ENCODE peak calls at places on chromosomes 16 and 17, in four cellular contexts. One of them, this sample, is unnamed.

GRCh38 chr16:27902551-27902950 is 161.0 kb downstream of the GSG1L start:
- DNase-seq in uterus: no peak
- DNase-seq in heart left ventricle: no peak
- DNase-seq in lung: no peak
- DNase-seq in this sample: no peak

GRCh38 chr16:28090646-28091377 is 27.3 kb upstream of the GSG1L start:
- DNase-seq in lung: no peak
- DNase-seq in uterus: no peak
- DNase-seq in heart left ventricle: peak; percentile 19
- DNase-seq in this sample: no peak

GRCh38 chr16:31200821-31201510 is 1.6 kb downstream of the PYCARD start:
- DNase-seq in lung: no peak
- DNase-seq in uterus: no peak
- DNase-seq in heart left ventricle: no peak
- DNase-seq in this sample: no peak

GRCh38 chr17:42323268-42323773 is 35.0 kb downstream of the STAT5A start:
- DNase-seq in lung: no peak
- DNase-seq in uterus: no peak
- DNase-seq in heart left ventricle: no peak
- DNase-seq in this sample: no peak

GRCh38 chr16:89358030-89359005 is 132.0 kb downstream of the ANKRD11 start:
- DNase-seq in lung: no peak
- DNase-seq in heart left ventricle: no peak
- DNase-seq in uterus: no peak
- DNase-seq in this sample: no peak

GRCh38 chr17:30586818-30587595 is 109.8 kb downstream of the GOSR1 start:
- DNase-seq in lung: no peak
- DNase-seq in heart left ventricle: no peak
- DNase-seq in uterus: no peak
- DNase-seq in this sample: no peak

GRCh38 chr16:11677959-11678881 is 10.0 kb downstream of the SNN start:
- DNase-seq in heart left ventricle: peak; percentile 48
- DNase-seq in lung: no peak
- DNase-seq in uterus: no peak
- DNase-seq in this sample: no peak

GRCh38 chr16:70751593-70751992 is 49.4 kb downstream of the VAC14 start:
- DNase-seq in heart left ventricle: peak; percentile 52
- DNase-seq in lung: no peak
- DNase-seq in uterus: no peak
- DNase-seq in this sample: no peak

GRCh38 chr17:42518046-42518754 is 17.8 kb upstream of the NAGLU start:
- DNase-seq in uterus: peak; percentile 91
- DNase-seq in heart left ventricle: peak; percentile 80
- DNase-seq in lung: peak; percentile 80
- DNase-seq in this sample: no peak

GRCh38 chr16:3755249-3755648 is 37.9 kb upstream of the TRAP1 start:
- DNase-seq in heart left ventricle: no peak
- DNase-seq in uterus: no peak
- DNase-seq in lung: no peak
- DNase-seq in this sample: no peak

GRCh38 chr17:44738214-44738906 is 20.4 kb upstream of the ADAM11 start:
- DNase-seq in lung: no peak
- DNase-seq in uterus: no peak
- DNase-seq in heart left ventricle: no peak
- DNase-seq in this sample: no peak

GRCh38 chr16:88647178-88648070 is 3.4 kb downstream of the CYBA start:
- DNase-seq in lung: no peak
- DNase-seq in uterus: no peak
- DNase-seq in heart left ventricle: no peak
- DNase-seq in this sample: no peak

GRCh38 chr16:81526935-81527334 is 82.3 kb downstream of the CMIP start:
- DNase-seq in lung: peak; percentile 55
- DNase-seq in uterus: no peak
- DNase-seq in heart left ventricle: no peak
- DNase-seq in this sample: no peak

GRCh38 chr17:50863221-50863843 is 2.8 kb downstream of the TOB1 start:
- DNase-seq in heart left ventricle: no peak
- DNase-seq in uterus: no peak
- DNase-seq in lung: peak; percentile 57
- DNase-seq in this sample: peak; percentile 51

GRCh38 chr17:43858201-43858600 is 11.2 kb downstream of the CD300LG start:
- DNase-seq in lung: no peak
- DNase-seq in heart left ventricle: no peak
- DNase-seq in uterus: no peak
- DNase-seq in this sample: no peak

GRCh38 chr17:10091051-10091450 is 107.4 kb downstream of the GAS7 start:
- DNase-seq in lung: no peak
- DNase-seq in uterus: no peak
- DNase-seq in heart left ventricle: no peak
- DNase-seq in this sample: no peak

GRCh38 chr17:16908282-16908681 is 63.6 kb downstream of the TNFRSF13B start:
- DNase-seq in heart left ventricle: no peak
- DNase-seq in lung: no peak
- DNase-seq in uterus: no peak
- DNase-seq in this sample: no peak

GRCh38 chr17:41802961-41803682 is 8.6 kb downstream of the P3H4 start:
- DNase-seq in heart left ventricle: no peak
- DNase-seq in lung: no peak
- DNase-seq in uterus: no peak
- DNase-seq in this sample: no peak

GRCh38 chr16:4253394-4254150 is 11.7 kb upstream of the SRL start:
- DNase-seq in lung: peak; percentile 100
- DNase-seq in uterus: peak; percentile 100
- DNase-seq in heart left ventricle: peak; percentile 100
- DNase-seq in this sample: peak; percentile 99

GRCh38 chr16:30858111-30858495 is 35.8 kb downstream of the BCL7C start:
- DNase-seq in heart left ventricle: no peak
- DNase-seq in uterus: no peak
- DNase-seq in lung: no peak
- DNase-seq in this sample: no peak

GRCh38 chr16:84647830-84648594 is at the start of gene KLHL36:
- DNase-seq in heart left ventricle: peak; percentile 85
- DNase-seq in uterus: peak; percentile 73
- DNase-seq in lung: peak; percentile 46
- DNase-seq in this sample: no peak

GRCh38 chr17:45990836-45991235 is 8.2 kb upstream of the STH start:
- DNase-seq in lung: no peak
- DNase-seq in heart left ventricle: no peak
- DNase-seq in uterus: no peak
- DNase-seq in this sample: no peak

GRCh38 chr17:44707755-44708400 is 587 bp upstream of the DBF4B start:
- DNase-seq in lung: no peak
- DNase-seq in uterus: no peak
- DNase-seq in heart left ventricle: no peak
- DNase-seq in this sample: no peak

GRCh38 chr17:21104608-21105007 is 22.2 kb upstream of the DHRS7B start:
- DNase-seq in lung: no peak
- DNase-seq in uterus: no peak
- DNase-seq in heart left ventricle: no peak
- DNase-seq in this sample: no peak

GRCh38 chr17:29246638-29247037 is at the start of gene CRYBA1:
- DNase-seq in uterus: no peak
- DNase-seq in lung: no peak
- DNase-seq in heart left ventricle: no peak
- DNase-seq in this sample: no peak

GRCh38 chr17:53721101-53721500 is 101.6 kb upstream of the KIF2B start:
- DNase-seq in lung: no peak
- DNase-seq in heart left ventricle: no peak
- DNase-seq in uterus: no peak
- DNase-seq in this sample: no peak

GRCh38 chr16:72189865-72190371 is 18.0 kb upstream of the PMFBP1 start:
- DNase-seq in heart left ventricle: no peak
- DNase-seq in lung: no peak
- DNase-seq in uterus: no peak
- DNase-seq in this sample: no peak

GRCh38 chr17:2749058-2749783 is at the start of gene CCDC92B:
- DNase-seq in lung: no peak
- DNase-seq in heart left ventricle: peak; percentile 44
- DNase-seq in uterus: no peak
- DNase-seq in this sample: peak; percentile 47

GRCh38 chr17:76816590-76817135 is 51.5 kb upstream of the MGAT5B start:
- DNase-seq in lung: no peak
- DNase-seq in uterus: no peak
- DNase-seq in heart left ventricle: no peak
- DNase-seq in this sample: peak; percentile 67

GRCh38 chr16:89373355-89374110 is 116.8 kb downstream of the ANKRD11 start:
- DNase-seq in lung: no peak
- DNase-seq in heart left ventricle: no peak
- DNase-seq in uterus: no peak
- DNase-seq in this sample: peak; percentile 84

GRCh38 chr17:31900877-31901276 is 631 bp downstream of the UTP6 start:
- DNase-seq in heart left ventricle: no peak
- DNase-seq in lung: no peak
- DNase-seq in uterus: no peak
- DNase-seq in this sample: no peak

GRCh38 chr17:59366773-59367656 is 35.6 kb downstream of the YPEL2 start:
- DNase-seq in heart left ventricle: no peak
- DNase-seq in lung: peak; percentile 52
- DNase-seq in uterus: peak; percentile 26
- DNase-seq in this sample: no peak

DNA sequence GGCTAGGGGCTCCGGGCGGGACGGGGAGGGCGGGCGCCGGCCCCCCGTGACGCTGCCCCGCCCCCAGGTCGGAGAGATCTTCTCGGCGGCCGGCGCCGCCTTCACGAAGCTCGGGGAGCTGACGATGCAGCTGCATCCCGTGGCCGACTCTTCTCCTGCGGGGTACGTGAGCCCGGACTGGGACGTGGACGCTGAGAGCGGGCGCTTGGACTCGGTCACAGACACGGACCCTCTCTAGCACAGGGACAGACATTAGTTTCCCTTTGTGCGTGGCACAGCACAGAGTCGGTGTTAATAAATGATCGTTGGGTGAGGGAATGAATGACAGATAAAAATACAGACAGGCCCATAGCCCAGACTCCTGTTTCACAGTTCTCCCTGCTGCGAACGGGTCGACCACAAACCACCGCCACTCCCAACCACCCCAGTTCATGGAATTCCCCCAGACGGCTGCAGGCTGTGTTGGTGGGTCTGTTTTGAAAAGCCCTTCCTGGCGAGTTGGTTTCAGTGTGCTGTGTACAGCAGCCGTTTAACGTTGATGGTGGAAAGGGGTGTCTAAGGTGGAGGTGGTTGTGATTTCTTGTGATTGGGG is 2.7 kb downstream of the RNASEK start:
- DNase-seq in heart left ventricle: no peak
- DNase-seq in lung: no peak
- DNase-seq in uterus: no peak
- DNase-seq in this sample: no peak
- TF ChIP-seq CTCF in heart left ventricle: no peak
- TF ChIP-seq CTCF in lung: no peak
- TF ChIP-seq CTCF in uterus: no peak
- TF ChIP-seq CTCF in this sample: no peak

DNA sequence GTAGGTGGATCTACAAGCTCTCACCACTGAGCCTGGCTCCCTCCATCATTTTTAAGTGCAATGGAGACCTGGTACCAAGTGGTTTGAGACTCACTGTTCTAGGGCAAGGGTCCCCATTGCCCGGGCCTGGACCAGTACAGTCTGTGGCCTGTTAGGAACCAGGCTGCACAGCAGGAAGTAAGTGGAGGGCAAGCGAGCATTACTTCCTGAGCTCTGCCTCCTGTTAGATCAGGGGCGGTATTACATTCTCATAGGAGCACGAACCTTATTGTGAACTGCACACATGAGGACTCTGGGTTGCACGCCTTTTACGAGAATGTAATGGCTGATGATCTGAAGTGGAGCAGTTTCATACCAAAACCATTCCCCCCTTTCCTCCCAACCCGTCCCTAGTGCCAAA is 6.8 kb upstream of the ZNF594 start:
- DNase-seq in uterus: no peak
- DNase-seq in lung: no peak
- DNase-seq in heart left ventricle: no peak
- DNase-seq in this sample: no peak
- H3K4me3 ChIP-seq in uterus: no peak overlapping the region
- H3K4me3 ChIP-seq in lung: no peak overlapping the region
- H3K4me3 ChIP-seq in heart left ventricle: no peak overlapping the region
- H3K4me3 ChIP-seq in this sample: no peak overlapping the region

DNA sequence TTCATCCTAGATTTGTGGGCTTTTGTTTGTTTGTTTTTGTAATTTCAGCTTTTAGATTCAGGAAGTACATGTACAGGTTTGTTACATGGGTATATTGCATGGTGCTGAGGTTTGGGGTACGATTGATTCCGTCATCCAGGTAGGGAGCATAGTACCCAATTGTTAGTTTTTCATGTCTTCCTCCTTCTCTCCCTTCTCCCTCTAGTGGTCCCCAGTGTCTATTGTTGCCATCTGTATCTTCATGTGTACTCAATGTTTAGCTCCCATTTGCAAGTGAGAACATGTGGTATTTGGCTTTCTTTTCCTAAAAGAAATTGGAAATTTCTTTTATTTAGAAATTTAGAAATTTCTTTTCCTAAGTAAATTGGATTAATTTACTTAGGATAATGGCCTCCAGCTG is 37.1 kb upstream of the BCAS3 start:
- DNase-seq in heart left ventricle: no peak
- DNase-seq in uterus: no peak
- DNase-seq in lung: no peak
- DNase-seq in this sample: no peak
- TF ChIP-seq CTCF in heart left ventricle: no peak
- TF ChIP-seq CTCF in uterus: no peak
- TF ChIP-seq CTCF in lung: no peak
- TF ChIP-seq CTCF in this sample: peak; percentile 36

GRCh38 chr16:56547949-56548567 is 16.8 kb upstream of the MT4 start:
- DNase-seq in lung: no peak
- DNase-seq in heart left ventricle: no peak
- DNase-seq in uterus: no peak
- DNase-seq in this sample: no peak
- H3K4me3 ChIP-seq in lung: no peak overlapping the region
- H3K4me3 ChIP-seq in heart left ventricle: no peak overlapping the region
- H3K4me3 ChIP-seq in uterus: no peak overlapping the region
- H3K4me3 ChIP-seq in this sample: no peak overlapping the region

GRCh38 chr17:19336938-19337711 is 25.4 kb downstream of the B9D1 start:
- DNase-seq in lung: no peak
- DNase-seq in uterus: no peak
- DNase-seq in heart left ventricle: no peak
- DNase-seq in this sample: peak; percentile 65
- TF ChIP-seq CTCF in lung: no peak
- TF ChIP-seq CTCF in uterus: peak; percentile 50
- TF ChIP-seq CTCF in heart left ventricle: no peak
- TF ChIP-seq CTCF in this sample: peak; percentile 51

GRCh38 chr17:83084214-83084613 is 4.8 kb downstream of the METRNL start:
- DNase-seq in heart left ventricle: no peak
- DNase-seq in uterus: no peak
- DNase-seq in lung: no peak
- DNase-seq in this sample: no peak
- H3K4me3 ChIP-seq in heart left ventricle: no peak overlapping the region
- H3K4me3 ChIP-seq in uterus: no peak overlapping the region
- H3K4me3 ChIP-seq in lung: no peak overlapping the region
- H3K4me3 ChIP-seq in this sample: no peak overlapping the region

GRCh38 chr16:6356881-6357280 is 975.8 kb upstream of the RBFOX1 start:
- DNase-seq in lung: no peak
- DNase-seq in uterus: no peak
- DNase-seq in heart left ventricle: no peak
- DNase-seq in this sample: no peak

GRCh38 chr16:6362321-6362720 is 970.3 kb upstream of the RBFOX1 start:
- DNase-seq in uterus: no peak
- DNase-seq in heart left ventricle: no peak
- DNase-seq in lung: no peak
- DNase-seq in this sample: no peak

GRCh38 chr16:6363891-6364607 is 968.6 kb upstream of the RBFOX1 start:
- DNase-seq in heart left ventricle: no peak
- DNase-seq in uterus: no peak
- DNase-seq in lung: no peak
- DNase-seq in this sample: no peak

GRCh38 chr16:6360641-6361040 is 972.0 kb upstream of the RBFOX1 start:
- DNase-seq in heart left ventricle: no peak
- DNase-seq in uterus: no peak
- DNase-seq in lung: no peak
- DNase-seq in this sample: no peak
- TF ChIP-seq CTCF in heart left ventricle: no peak
- TF ChIP-seq CTCF in uterus: no peak
- TF ChIP-seq CTCF in lung: no peak
- TF ChIP-seq CTCF in this sample: no peak

This sample was measured in dorsolateral prefrontal cortex.